ENCODE peak calls at places on chromosomes 5 and 9, in five cellular contexts. One of them, this sample, is unnamed.
A peak's percentile ranks its signal among the peaks of the same experiment; 100 is the strongest.

GRCh38 chr5:73901045-73901444 is 275.0 kb downstream of the ARHGEF28 start:
- DNase-seq in ACHN: peak; percentile 78
- DNase-seq in stimulated activated CD4-positive, alpha-beta T cell treated with anti-CD3 and anti-CD28 coated beads, Interleukin-12 subunit alpha, Interleukin-12 subunit beta, amount 100 ng/mL, for 4 hours: no peak
- DNase-seq in HT-29: peak; percentile 76
- DNase-seq in activated CD4-positive, alpha-beta T cell treated with anti-CD3 and anti-CD28 coated beads, Interleukin-2, amount 50 U/mL, for 48 hours: no peak
- DNase-seq in this sample: peak; percentile 28

GRCh38 chr5:133932441-133933168 is 35.8 kb downstream of the C5orf15 start:
- DNase-seq in ACHN: no peak
- DNase-seq in stimulated activated CD4-positive, alpha-beta T cell treated with anti-CD3 and anti-CD28 coated beads, Interleukin-12 subunit alpha, Interleukin-12 subunit beta, amount 100 ng/mL, for 4 hours: no peak
- DNase-seq in HT-29: no peak
- DNase-seq in activated CD4-positive, alpha-beta T cell treated with anti-CD3 and anti-CD28 coated beads, Interleukin-2, amount 50 U/mL, for 48 hours: no peak
- DNase-seq in this sample: no peak

GRCh38 chr9:81530846-81531245 is 158.5 kb downstream of the TLE1 start:
- DNase-seq in ACHN: no peak
- DNase-seq in stimulated activated CD4-positive, alpha-beta T cell treated with anti-CD3 and anti-CD28 coated beads, Interleukin-12 subunit alpha, Interleukin-12 subunit beta, amount 100 ng/mL, for 4 hours: no peak
- DNase-seq in HT-29: no peak
- DNase-seq in activated CD4-positive, alpha-beta T cell treated with anti-CD3 and anti-CD28 coated beads, Interleukin-2, amount 50 U/mL, for 48 hours: no peak
- DNase-seq in this sample: no peak

GRCh38 chr5:67037171-67037570 is 159.4 kb downstream of the CD180 start:
- DNase-seq in ACHN: no peak
- DNase-seq in stimulated activated CD4-positive, alpha-beta T cell treated with anti-CD3 and anti-CD28 coated beads, Interleukin-12 subunit alpha, Interleukin-12 subunit beta, amount 100 ng/mL, for 4 hours: no peak
- DNase-seq in HT-29: no peak
- DNase-seq in activated CD4-positive, alpha-beta T cell treated with anti-CD3 and anti-CD28 coated beads, Interleukin-2, amount 50 U/mL, for 48 hours: no peak
- DNase-seq in this sample: no peak

GRCh38 chr5:128536229-128536860 is 1.7 kb downstream of the FBN2 start:
- DNase-seq in ACHN: no peak
- DNase-seq in stimulated activated CD4-positive, alpha-beta T cell treated with anti-CD3 and anti-CD28 coated beads, Interleukin-12 subunit alpha, Interleukin-12 subunit beta, amount 100 ng/mL, for 4 hours: no peak
- DNase-seq in HT-29: no peak
- DNase-seq in activated CD4-positive, alpha-beta T cell treated with anti-CD3 and anti-CD28 coated beads, Interleukin-2, amount 50 U/mL, for 48 hours: no peak
- DNase-seq in this sample: no peak

GRCh38 chr5:5523066-5523505 is 100.6 kb downstream of the ICE1 start:
- DNase-seq in ACHN: peak; percentile 40
- DNase-seq in stimulated activated CD4-positive, alpha-beta T cell treated with anti-CD3 and anti-CD28 coated beads, Interleukin-12 subunit alpha, Interleukin-12 subunit beta, amount 100 ng/mL, for 4 hours: no peak
- DNase-seq in HT-29: no peak
- DNase-seq in activated CD4-positive, alpha-beta T cell treated with anti-CD3 and anti-CD28 coated beads, Interleukin-2, amount 50 U/mL, for 48 hours: no peak
- DNase-seq in this sample: peak; percentile 60

GRCh38 chr9:17319822-17320221 is 185.0 kb downstream of the CNTLN start:
- DNase-seq in ACHN: no peak
- DNase-seq in stimulated activated CD4-positive, alpha-beta T cell treated with anti-CD3 and anti-CD28 coated beads, Interleukin-12 subunit alpha, Interleukin-12 subunit beta, amount 100 ng/mL, for 4 hours: no peak
- DNase-seq in HT-29: no peak
- DNase-seq in activated CD4-positive, alpha-beta T cell treated with anti-CD3 and anti-CD28 coated beads, Interleukin-2, amount 50 U/mL, for 48 hours: no peak
- DNase-seq in this sample: no peak

GRCh38 chr9:32455738-32456137 is 70.3 kb downstream of the RIGI start:
- DNase-seq in ACHN: no peak
- DNase-seq in stimulated activated CD4-positive, alpha-beta T cell treated with anti-CD3 and anti-CD28 coated beads, Interleukin-12 subunit alpha, Interleukin-12 subunit beta, amount 100 ng/mL, for 4 hours: no peak
- DNase-seq in HT-29: no peak
- DNase-seq in activated CD4-positive, alpha-beta T cell treated with anti-CD3 and anti-CD28 coated beads, Interleukin-2, amount 50 U/mL, for 48 hours: no peak
- DNase-seq in this sample: no peak

GRCh38 chr9:119609277-119609971 is 240.2 kb upstream of the BRINP1 start:
- DNase-seq in ACHN: no peak
- DNase-seq in stimulated activated CD4-positive, alpha-beta T cell treated with anti-CD3 and anti-CD28 coated beads, Interleukin-12 subunit alpha, Interleukin-12 subunit beta, amount 100 ng/mL, for 4 hours: no peak
- DNase-seq in HT-29: no peak
- DNase-seq in activated CD4-positive, alpha-beta T cell treated with anti-CD3 and anti-CD28 coated beads, Interleukin-2, amount 50 U/mL, for 48 hours: no peak
- DNase-seq in this sample: no peak

GRCh38 chr5:11878846-11879245 is 25.4 kb downstream of the CTNND2 start:
- DNase-seq in ACHN: no peak
- DNase-seq in stimulated activated CD4-positive, alpha-beta T cell treated with anti-CD3 and anti-CD28 coated beads, Interleukin-12 subunit alpha, Interleukin-12 subunit beta, amount 100 ng/mL, for 4 hours: no peak
- DNase-seq in HT-29: no peak
- DNase-seq in activated CD4-positive, alpha-beta T cell treated with anti-CD3 and anti-CD28 coated beads, Interleukin-2, amount 50 U/mL, for 48 hours: no peak
- DNase-seq in this sample: no peak

GRCh38 chr5:172133359-172134029 is 54.5 kb downstream of the STK10 start:
- DNase-seq in ACHN: peak; percentile 81
- DNase-seq in stimulated activated CD4-positive, alpha-beta T cell treated with anti-CD3 and anti-CD28 coated beads, Interleukin-12 subunit alpha, Interleukin-12 subunit beta, amount 100 ng/mL, for 4 hours: peak; percentile 38
- DNase-seq in HT-29: no peak
- DNase-seq in activated CD4-positive, alpha-beta T cell treated with anti-CD3 and anti-CD28 coated beads, Interleukin-2, amount 50 U/mL, for 48 hours: peak; percentile 66
- DNase-seq in this sample: no peak

GRCh38 chr9:92590386-92590785 is 54.6 kb upstream of the ECM2 start:
- DNase-seq in ACHN: no peak
- DNase-seq in stimulated activated CD4-positive, alpha-beta T cell treated with anti-CD3 and anti-CD28 coated beads, Interleukin-12 subunit alpha, Interleukin-12 subunit beta, amount 100 ng/mL, for 4 hours: no peak
- DNase-seq in HT-29: no peak
- DNase-seq in activated CD4-positive, alpha-beta T cell treated with anti-CD3 and anti-CD28 coated beads, Interleukin-2, amount 50 U/mL, for 48 hours: no peak
- DNase-seq in this sample: peak; percentile 36

GRCh38 chr9:79578891-79579290 is 7.1 kb downstream of the TLE4 start:
- DNase-seq in ACHN: no peak
- DNase-seq in stimulated activated CD4-positive, alpha-beta T cell treated with anti-CD3 and anti-CD28 coated beads, Interleukin-12 subunit alpha, Interleukin-12 subunit beta, amount 100 ng/mL, for 4 hours: no peak
- DNase-seq in HT-29: no peak
- DNase-seq in activated CD4-positive, alpha-beta T cell treated with anti-CD3 and anti-CD28 coated beads, Interleukin-2, amount 50 U/mL, for 48 hours: no peak
- DNase-seq in this sample: no peak